ENCODE peak calls at places on chromosomes 2 and 18, in four cellular contexts. One of them, this sample, is unnamed.

GRCh38 chr2:171225989-171226388 is 65.3 kb upstream of the TLK1 start:
- DNase-seq in PC-3: no peak
- DNase-seq in CD8-positive, alpha-beta memory T cell: no peak
- DNase-seq in mucosa of descending colon: no peak
- DNase-seq in this sample: no peak

GRCh38 chr2:182763311-182763912 is 47.4 kb downstream of the DNAJC10 start:
- DNase-seq in PC-3: peak
- DNase-seq in CD8-positive, alpha-beta memory T cell: no peak
- DNase-seq in mucosa of descending colon: no peak
- DNase-seq in this sample: peak

GRCh38 chr2:27902143-27902542 is 11.6 kb downstream of the BABAM2 start:
- DNase-seq in PC-3: peak
- DNase-seq in CD8-positive, alpha-beta memory T cell: no peak
- DNase-seq in mucosa of descending colon: no peak
- DNase-seq in this sample: no peak

GRCh38 chr18:70380915-70381896 is 92.4 kb downstream of the SOCS6 start:
- DNase-seq in PC-3: no peak
- DNase-seq in CD8-positive, alpha-beta memory T cell: no peak
- DNase-seq in mucosa of descending colon: peak
- DNase-seq in this sample: no peak

GRCh38 chr18:6718255-6718654 is 11.3 kb upstream of the ARHGAP28 start:
- DNase-seq in PC-3: peak
- DNase-seq in CD8-positive, alpha-beta memory T cell: no peak
- DNase-seq in mucosa of descending colon: no peak
- DNase-seq in this sample: no peak

GRCh38 chr2:26245810-26246209 is 1.1 kb downstream of the HADHB start:
- DNase-seq in PC-3: peak
- DNase-seq in CD8-positive, alpha-beta memory T cell: no peak
- DNase-seq in mucosa of descending colon: no peak
- DNase-seq in this sample: peak

GRCh38 chr2:165825041-165825440 is 31.0 kb upstream of the GALNT3 start:
- DNase-seq in PC-3: peak
- DNase-seq in CD8-positive, alpha-beta memory T cell: no peak
- DNase-seq in mucosa of descending colon: no peak
- DNase-seq in this sample: peak

GRCh38 chr2:184598313-184599053 is at the start of gene ZNF804A:
- DNase-seq in PC-3: peak
- DNase-seq in CD8-positive, alpha-beta memory T cell: no peak
- DNase-seq in mucosa of descending colon: peak
- DNase-seq in this sample: peak

GRCh38 chr2:43426305-43427031 is 169.4 kb downstream of the THADA start:
- DNase-seq in PC-3: peak
- DNase-seq in CD8-positive, alpha-beta memory T cell: peak
- DNase-seq in mucosa of descending colon: peak
- DNase-seq in this sample: peak

GRCh38 chr2:120861576-120862191 is 126.0 kb downstream of the GLI2 start:
- DNase-seq in PC-3: no peak
- DNase-seq in CD8-positive, alpha-beta memory T cell: no peak
- DNase-seq in mucosa of descending colon: peak
- DNase-seq in this sample: no peak

GRCh38 chr2:168030862-168031624 is 216.4 kb downstream of the STK39 start:
- DNase-seq in PC-3: no peak
- DNase-seq in CD8-positive, alpha-beta memory T cell: no peak
- DNase-seq in mucosa of descending colon: no peak
- DNase-seq in this sample: peak

GRCh38 chr2:207409525-207409924 is 120.2 kb upstream of the CREB1 start:
- DNase-seq in PC-3: no peak
- DNase-seq in CD8-positive, alpha-beta memory T cell: no peak
- DNase-seq in mucosa of descending colon: no peak
- DNase-seq in this sample: no peak

GRCh38 chr2:11746807-11747459 is 501 bp downstream of the LPIN1 start:
- DNase-seq in PC-3: peak
- DNase-seq in CD8-positive, alpha-beta memory T cell: no peak
- DNase-seq in mucosa of descending colon: no peak
- DNase-seq in this sample: peak

GRCh38 chr2:9178905-9179571 is 27.6 kb upstream of the ASAP2 start:
- DNase-seq in PC-3: peak
- DNase-seq in CD8-positive, alpha-beta memory T cell: no peak
- DNase-seq in mucosa of descending colon: peak
- DNase-seq in this sample: peak

GRCh38 chr2:50273003-50273402 is 758.9 kb downstream of the NRXN1 start:
- DNase-seq in PC-3: no peak
- DNase-seq in CD8-positive, alpha-beta memory T cell: no peak
- DNase-seq in mucosa of descending colon: no peak
- DNase-seq in this sample: no peak

GRCh38 chr2:176121377-176122111 is 975 bp upstream of the HOXD9 start:
- DNase-seq in PC-3: no peak
- DNase-seq in CD8-positive, alpha-beta memory T cell: no peak
- DNase-seq in mucosa of descending colon: peak
- DNase-seq in this sample: no peak

GRCh38 chr18:31429623-31430022 is 17.9 kb upstream of the DSG3 start:
- DNase-seq in PC-3: peak
- DNase-seq in CD8-positive, alpha-beta memory T cell: no peak
- DNase-seq in mucosa of descending colon: peak
- DNase-seq in this sample: no peak

GRCh38 chr2:102027036-102027702 is 35.4 kb downstream of the IL1R2 start:
- DNase-seq in PC-3: no peak
- DNase-seq in CD8-positive, alpha-beta memory T cell: no peak
- DNase-seq in mucosa of descending colon: no peak
- DNase-seq in this sample: peak

GRCh38 chr2:210476194-210477128 is at the start of gene LANCL1:
- DNase-seq in PC-3: peak
- DNase-seq in CD8-positive, alpha-beta memory T cell: peak
- DNase-seq in mucosa of descending colon: peak
- DNase-seq in this sample: peak

GRCh38 chr2:174965992-174966789 is 39.0 kb downstream of the CHN1 start:
- DNase-seq in PC-3: peak
- DNase-seq in CD8-positive, alpha-beta memory T cell: no peak
- DNase-seq in mucosa of descending colon: no peak
- DNase-seq in this sample: peak

GRCh38 chr2:196242131-196242620 is 70.8 kb upstream of the STK17B start:
- DNase-seq in PC-3: peak
- DNase-seq in CD8-positive, alpha-beta memory T cell: no peak
- DNase-seq in mucosa of descending colon: no peak
- DNase-seq in this sample: no peak

GRCh38 chr2:55112229-55113016 is 62.2 kb upstream of the RTN4 start:
- DNase-seq in PC-3: no peak
- DNase-seq in CD8-positive, alpha-beta memory T cell: no peak
- DNase-seq in mucosa of descending colon: peak
- DNase-seq in this sample: peak

GRCh38 chr2:133561045-133561852 is 7.0 kb downstream of the NCKAP5 start:
- DNase-seq in PC-3: peak
- DNase-seq in CD8-positive, alpha-beta memory T cell: no peak
- DNase-seq in mucosa of descending colon: no peak
- DNase-seq in this sample: peak

GRCh38 chr2:160109939-160110673 is 47.7 kb upstream of the PLA2R1 start:
- DNase-seq in PC-3: peak
- DNase-seq in CD8-positive, alpha-beta memory T cell: no peak
- DNase-seq in mucosa of descending colon: peak
- DNase-seq in this sample: peak

GRCh38 chr2:740446-741293 is 63.5 kb upstream of the TMEM18 start:
- DNase-seq in PC-3: peak
- DNase-seq in CD8-positive, alpha-beta memory T cell: peak
- DNase-seq in mucosa of descending colon: peak
- DNase-seq in this sample: peak

GRCh38 chr2:106551466-106552130 is 64.4 kb downstream of the CD8B2 start:
- DNase-seq in PC-3: no peak
- DNase-seq in CD8-positive, alpha-beta memory T cell: no peak
- DNase-seq in mucosa of descending colon: no peak
- DNase-seq in this sample: no peak
- H3K4me3 ChIP-seq in PC-3: no peak
- H3K4me3 ChIP-seq in CD8-positive, alpha-beta memory T cell: no peak
- H3K4me3 ChIP-seq in mucosa of descending colon: no peak
- H3K4me3 ChIP-seq in this sample: no peak

GRCh38 chr2:218997730-218998129 is 4.5 kb upstream of the CRYBA2 start:
- DNase-seq in PC-3: no peak
- DNase-seq in CD8-positive, alpha-beta memory T cell: no peak
- DNase-seq in mucosa of descending colon: no peak
- DNase-seq in this sample: no peak

GRCh38 chr2:218998414-218999002 is 5.3 kb upstream of the CRYBA2 start:
- DNase-seq in PC-3: no peak
- DNase-seq in CD8-positive, alpha-beta memory T cell: no peak
- DNase-seq in mucosa of descending colon: no peak
- DNase-seq in this sample: no peak

GRCh38 chr2:219000569-219000960 is 7.3 kb upstream of the CRYBA2 start:
- DNase-seq in PC-3: no peak
- DNase-seq in CD8-positive, alpha-beta memory T cell: no peak
- DNase-seq in mucosa of descending colon: peak
- DNase-seq in this sample: no peak

GRCh38 chr2:218999881-219000568 is 6.8 kb upstream of the CRYBA2 start:
- DNase-seq in PC-3: no peak
- DNase-seq in CD8-positive, alpha-beta memory T cell: no peak
- DNase-seq in mucosa of descending colon: peak
- DNase-seq in this sample: no peak

DNA sequence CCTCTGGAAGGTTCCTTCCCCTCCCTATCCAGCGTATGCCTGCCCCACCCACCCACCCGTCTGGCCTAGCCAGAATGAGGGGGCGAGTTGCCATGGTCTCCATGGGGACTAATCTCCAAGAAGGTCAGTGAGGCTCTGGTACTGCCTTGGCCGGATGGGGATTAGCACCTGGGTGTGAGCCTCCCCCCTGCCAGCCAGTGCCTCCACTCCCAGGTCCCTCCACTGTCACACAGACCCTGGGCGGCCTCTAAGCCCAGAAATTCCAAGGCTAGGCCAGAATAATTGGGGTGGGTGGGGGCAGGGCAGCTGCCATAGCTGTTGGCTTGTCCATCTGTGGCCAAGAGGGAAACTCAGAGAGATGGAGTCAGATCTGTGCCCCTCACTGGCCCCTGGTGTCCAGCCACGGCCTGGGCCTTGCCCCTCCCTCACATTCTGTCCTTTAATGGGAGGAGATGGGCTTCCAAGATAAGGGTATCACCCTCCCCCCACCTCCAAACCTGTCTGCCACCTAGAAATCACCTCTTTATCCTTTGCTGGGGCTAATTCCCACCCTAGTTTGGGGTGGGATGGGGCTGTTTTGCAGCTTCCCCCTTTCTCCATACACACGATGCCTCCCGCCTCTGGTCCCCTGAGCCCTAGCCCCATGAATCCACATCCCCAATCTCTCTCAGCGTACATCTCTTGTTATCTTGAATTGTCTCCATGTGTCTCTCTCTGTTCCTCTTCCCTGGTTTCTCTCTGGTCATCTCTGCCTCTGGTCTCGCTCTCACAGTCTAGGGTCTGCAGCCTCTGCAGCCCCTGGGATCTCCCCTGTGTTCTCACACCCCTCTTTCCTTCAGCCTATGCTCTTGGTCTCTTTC is 6.0 kb upstream of the CRYBA2 start:
- DNase-seq in PC-3: no peak
- DNase-seq in CD8-positive, alpha-beta memory T cell: no peak
- DNase-seq in mucosa of descending colon: no peak
- DNase-seq in this sample: no peak
- H3K4me3 ChIP-seq in PC-3: no peak
- H3K4me3 ChIP-seq in CD8-positive, alpha-beta memory T cell: no peak
- H3K4me3 ChIP-seq in mucosa of descending colon: no peak
- H3K4me3 ChIP-seq in this sample: no peak

GRCh38 chr18:74570266-74570665 is 27.4 kb upstream of the ZNF407 start:
- DNase-seq in PC-3: no peak
- DNase-seq in CD8-positive, alpha-beta memory T cell: no peak
- DNase-seq in mucosa of descending colon: no peak
- DNase-seq in this sample: no peak

GRCh38 chr18:74571895-74572680 is 25.6 kb upstream of the ZNF407 start:
- DNase-seq in PC-3: no peak
- DNase-seq in CD8-positive, alpha-beta memory T cell: no peak
- DNase-seq in mucosa of descending colon: no peak
- DNase-seq in this sample: no peak

GRCh38 chr18:74569401-74569800 is 28.3 kb upstream of the ZNF407 start:
- DNase-seq in PC-3: no peak
- DNase-seq in CD8-positive, alpha-beta memory T cell: no peak
- DNase-seq in mucosa of descending colon: no peak
- DNase-seq in this sample: no peak

GRCh38 chr18:74564012-74564411 is 29.7 kb downstream of the CNDP1 start:
- DNase-seq in PC-3: no peak
- DNase-seq in CD8-positive, alpha-beta memory T cell: no peak
- DNase-seq in mucosa of descending colon: no peak
- DNase-seq in this sample: no peak

GRCh38 chr18:74567805-74568204 is 29.9 kb upstream of the ZNF407 start:
- DNase-seq in PC-3: no peak
- DNase-seq in CD8-positive, alpha-beta memory T cell: no peak
- DNase-seq in mucosa of descending colon: no peak
- DNase-seq in this sample: no peak
- H3K4me3 ChIP-seq in PC-3: no peak
- H3K4me3 ChIP-seq in CD8-positive, alpha-beta memory T cell: no peak
- H3K4me3 ChIP-seq in mucosa of descending colon: no peak
- H3K4me3 ChIP-seq in this sample: no peak

DNA sequence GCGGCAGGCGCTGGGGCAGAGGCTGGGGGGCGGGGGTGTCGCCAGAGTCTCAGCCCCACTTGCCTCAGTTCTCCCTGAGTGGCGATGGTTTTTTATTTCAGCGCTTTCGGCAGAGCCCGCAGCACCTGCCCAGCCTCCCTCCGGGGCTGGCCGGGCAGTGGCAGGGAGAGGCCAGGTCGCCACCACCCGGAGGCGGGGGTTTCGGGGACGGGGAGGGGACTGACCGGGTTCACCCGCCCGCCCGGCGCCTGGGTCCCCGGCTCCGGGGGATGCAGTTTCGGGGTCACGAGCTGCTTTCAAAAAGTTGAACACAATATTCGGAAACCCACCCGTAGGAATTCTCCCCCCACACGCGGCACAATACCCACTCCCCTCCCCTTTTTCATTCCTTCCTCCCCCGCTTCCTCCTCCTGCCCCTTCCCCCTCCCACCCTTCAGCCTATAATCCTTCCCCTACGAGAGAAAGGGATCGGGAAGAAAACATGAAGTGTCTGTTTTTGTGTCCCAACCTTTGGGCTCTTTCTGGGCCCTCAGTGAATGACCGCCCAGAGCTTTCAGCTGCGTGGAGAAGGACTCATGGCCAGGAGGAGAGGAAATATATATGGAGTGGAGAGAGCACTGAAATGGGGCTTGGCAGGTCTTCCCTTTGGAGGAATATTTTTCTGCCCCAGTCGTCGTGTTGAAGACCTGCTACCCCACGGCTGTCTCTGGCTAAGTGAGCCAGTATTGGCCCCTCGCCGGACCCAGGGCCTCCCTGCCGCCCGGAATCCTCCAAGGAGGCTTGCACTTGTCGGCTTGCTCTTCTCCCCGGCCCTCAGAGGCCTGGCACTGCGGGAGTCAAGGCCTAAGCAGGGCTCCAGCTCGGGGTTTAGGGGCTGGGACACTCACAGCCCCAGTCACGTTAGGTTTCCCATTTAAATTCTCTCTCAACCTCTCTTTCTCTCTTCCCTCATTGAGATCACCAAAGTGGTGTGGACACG is 2.1 kb upstream of the SIX3 start:
- DNase-seq in PC-3: no peak
- DNase-seq in CD8-positive, alpha-beta memory T cell: no peak
- DNase-seq in mucosa of descending colon: no peak
- DNase-seq in this sample: no peak
- H3K4me3 ChIP-seq in PC-3: peak
- H3K4me3 ChIP-seq in CD8-positive, alpha-beta memory T cell: no peak
- H3K4me3 ChIP-seq in mucosa of descending colon: no peak
- H3K4me3 ChIP-seq in this sample: peak

This sample was measured in adipocyte.